ENCODE peak calls at places on chromosomes 1 and 21, in five cellular contexts. S, E, K, T and W are unnamed samples. For H3K27me3, the result is how much of the 10 kb centered on the place peaks cover.

GRCh38 chr1:18693256-18694098 is 62.8 kb downstream of the PAX7 start:
- DNase-seq in S (no peak), E (no peak), K (no peak), T (no peak), W (no peak)

GRCh38 chr1:46466477-46467182 is 23.0 kb upstream of the DMBX1 start:
- DNase-seq in S (no peak), E (peak), K (no peak), T (no peak), W (no peak)

GRCh38 chr1:184405094-184405493 is 18.3 kb downstream of the C1orf21 start:
- DNase-seq in S (no peak), E (no peak), K (no peak), T (no peak), W (no peak)

GRCh38 chr1:158008630-158009029 is 15.2 kb downstream of the KIRREL1 start:
- DNase-seq in S (no peak), E (no peak), K (no peak), T (no peak), W (no peak)

GRCh38 chr1:207240325-207241095 is 81.0 kb upstream of the CD55 start:
- DNase-seq in S (no peak), E (no peak), K (peak), T (no peak), W (no peak)

GRCh38 chr21:35232545-35233176 is 183.6 kb upstream of the RUNX1 start:
- DNase-seq in S (no peak), E (peak), K (peak), T (no peak), W (no peak)

GRCh38 chr1:234836045-234836681 is 226.2 kb upstream of the IRF2BP2 start:
- DNase-seq in S (no peak), E (no peak), K (no peak), T (no peak), W (no peak)

GRCh38 chr1:226034482-226034881 is 28.0 kb upstream of the H3-3A start:
- DNase-seq in S (peak), E (peak), K (peak), T (peak), W (no peak)

GRCh38 chr1:175005085-175005783 is 5.5 kb downstream of the CACYBP start:
- DNase-seq in S (no peak), E (no peak), K (peak), T (no peak), W (no peak)

GRCh38 chr1:174626031-174627020 is 178.6 kb downstream of the GPR52 start:
- DNase-seq in S (no peak), E (no peak), K (peak), T (no peak), W (no peak)

GRCh38 chr1:234369784-234370183 is 3.5 kb upstream of the COA6 start:
- DNase-seq in S (no peak), E (no peak), K (no peak), T (no peak), W (no peak)

GRCh38 chr1:175933801-175934200 is 190.4 kb upstream of the TNR start:
- DNase-seq in S (no peak), E (no peak), K (peak), T (no peak), W (no peak)

GRCh38 chr1:152162826-152163463 is 3.9 kb upstream of the RPTN start:
- DNase-seq in S (no peak), E (no peak), K (peak), T (no peak), W (no peak)

GRCh38 chr1:89525169-89525855 is 683 bp downstream of the LRRC8B start:
- DNase-seq in S (peak), E (no peak), K (no peak), T (peak), W (no peak)

GRCh38 chr1:175218786-175219447 is 26.3 kb upstream of the KIAA0040 start:
- DNase-seq in S (no peak), E (no peak), K (no peak), T (no peak), W (no peak)

GRCh38 chr1:32266926-32267645 is 16.0 kb downstream of the LCK start:
- DNase-seq in S (no peak), E (no peak), K (peak), T (no peak), W (no peak)

GRCh38 chr21:31945576-31945975 is 72.8 kb downstream of the HUNK start:
- DNase-seq in S (no peak), E (no peak), K (no peak), T (no peak), W (no peak)

GRCh38 chr1:53372501-53372951 is 44.7 kb upstream of the LRP8 start:
- DNase-seq in S (peak), E (peak), K (no peak), T (peak), W (no peak)

GRCh38 chr1:51527144-51527543 is 8.1 kb upstream of the EPS15 start:
- DNase-seq in S (no peak), E (no peak), K (no peak), T (no peak), W (no peak)

GRCh38 chr1:195831789-195832188 is 776.5 kb downstream of the KCNT2 start:
- DNase-seq in S (no peak), E (no peak), K (no peak), T (no peak), W (no peak)

GRCh38 chr1:208929575-208929974 is 653.9 kb upstream of the CAMK1G start:
- DNase-seq in S (no peak), E (no peak), K (no peak), T (no peak), W (no peak)

GRCh38 chr1:245180496-245180895 is 25.7 kb downstream of the KIF26B start:
- DNase-seq in S (no peak), E (no peak), K (no peak), T (no peak), W (no peak)

GRCh38 chr1:159554681-159555080 is 18.9 kb upstream of the OR10J5 start:
- DNase-seq in S (no peak), E (no peak), K (no peak), T (no peak), W (no peak)

GRCh38 chr21:42084079-42084478 is 13.0 kb downstream of the UMODL1 start:
- DNase-seq in S (no peak), E (no peak), K (no peak), T (no peak), W (no peak)

GRCh38 chr1:30521261-30521865 is 202.0 kb downstream of the MATN1 start:
- DNase-seq in S (peak), E (no peak), K (no peak), T (peak), W (no peak)

GRCh38 chr1:30523055-30524020 is 200.0 kb downstream of the MATN1 start:
- DNase-seq in S (peak), E (no peak), K (peak), T (no peak), W (no peak)

GRCh38 chr1:30524840-30525617 is 198.4 kb downstream of the MATN1 start:
- DNase-seq in S (peak), E (no peak), K (no peak), T (peak), W (no peak)

GRCh38 chr1:30520461-30520860 is 202.9 kb downstream of the MATN1 start:
- DNase-seq in S (peak), E (no peak), K (no peak), T (no peak), W (no peak)

DNA sequence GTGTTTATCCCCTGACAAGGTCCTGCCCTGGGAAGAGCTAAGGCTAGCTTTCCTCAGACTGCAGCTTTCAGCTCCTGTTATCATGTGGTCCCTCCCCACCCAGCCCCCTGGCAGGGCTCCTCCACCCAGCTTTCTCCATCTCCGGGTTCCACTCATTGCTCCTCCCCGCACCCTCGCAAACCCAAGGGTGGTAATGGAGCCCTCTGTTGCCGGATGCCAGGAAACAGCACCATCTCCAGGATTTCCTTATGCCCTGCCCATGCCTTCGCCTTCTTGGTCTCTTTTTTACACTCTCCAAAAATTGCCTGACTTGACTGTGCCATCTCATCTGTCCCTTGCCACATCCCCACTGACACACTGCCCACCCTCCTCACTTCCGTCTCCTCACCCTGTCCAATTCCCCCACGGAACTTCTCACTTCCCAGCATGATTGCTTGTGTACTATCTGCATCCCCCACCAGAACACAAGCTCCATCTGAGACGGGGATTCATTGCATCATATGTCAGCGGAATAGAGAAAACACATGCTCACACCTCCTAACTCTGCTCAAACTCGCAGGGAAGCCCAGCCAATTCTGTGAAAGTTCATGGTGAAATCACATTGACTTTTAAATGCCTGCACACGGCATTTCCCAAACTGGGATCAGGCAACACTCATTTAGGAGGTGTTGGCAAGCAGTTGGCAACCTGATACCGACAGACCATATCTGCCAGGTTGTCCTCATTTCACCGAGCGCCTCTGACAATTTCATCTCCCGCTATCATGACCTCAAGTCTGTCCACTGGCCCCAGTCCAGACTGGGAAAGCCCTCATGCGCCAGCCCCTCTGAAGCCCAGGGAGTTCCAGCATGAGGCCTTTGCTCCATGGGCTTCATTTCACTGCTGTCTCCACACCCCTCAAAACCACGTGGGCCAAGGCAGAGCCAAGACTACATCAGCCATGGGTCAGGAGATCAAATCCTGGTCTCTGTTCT is 201.1 kb downstream of the MATN1 start:
- DNase-seq in S (peak), E (peak), K (no peak), T (peak), W (no peak)
- TF ChIP-seq CTCF in S (no peak), E (no peak), K (no peak), T (no peak), W (no peak)

GRCh38 chr1:214213136-214213535 is 67.8 kb upstream of the SMYD2 start:
- DNase-seq in S (no peak), E (no peak), K (peak), T (no peak), W (no peak)
- H3K27me3 ChIP-seq in S (under half), E (under half), K (under half), T (under half), W (under half)

GRCh38 chr1:178725603-178726517 is 816 bp downstream of the RALGPS2 start:
- DNase-seq in S (peak), E (peak), K (peak), T (peak), W (peak)
- TF ChIP-seq CTCF in S (no peak), E (no peak), K (no peak), T (peak), W (no peak)

DNA sequence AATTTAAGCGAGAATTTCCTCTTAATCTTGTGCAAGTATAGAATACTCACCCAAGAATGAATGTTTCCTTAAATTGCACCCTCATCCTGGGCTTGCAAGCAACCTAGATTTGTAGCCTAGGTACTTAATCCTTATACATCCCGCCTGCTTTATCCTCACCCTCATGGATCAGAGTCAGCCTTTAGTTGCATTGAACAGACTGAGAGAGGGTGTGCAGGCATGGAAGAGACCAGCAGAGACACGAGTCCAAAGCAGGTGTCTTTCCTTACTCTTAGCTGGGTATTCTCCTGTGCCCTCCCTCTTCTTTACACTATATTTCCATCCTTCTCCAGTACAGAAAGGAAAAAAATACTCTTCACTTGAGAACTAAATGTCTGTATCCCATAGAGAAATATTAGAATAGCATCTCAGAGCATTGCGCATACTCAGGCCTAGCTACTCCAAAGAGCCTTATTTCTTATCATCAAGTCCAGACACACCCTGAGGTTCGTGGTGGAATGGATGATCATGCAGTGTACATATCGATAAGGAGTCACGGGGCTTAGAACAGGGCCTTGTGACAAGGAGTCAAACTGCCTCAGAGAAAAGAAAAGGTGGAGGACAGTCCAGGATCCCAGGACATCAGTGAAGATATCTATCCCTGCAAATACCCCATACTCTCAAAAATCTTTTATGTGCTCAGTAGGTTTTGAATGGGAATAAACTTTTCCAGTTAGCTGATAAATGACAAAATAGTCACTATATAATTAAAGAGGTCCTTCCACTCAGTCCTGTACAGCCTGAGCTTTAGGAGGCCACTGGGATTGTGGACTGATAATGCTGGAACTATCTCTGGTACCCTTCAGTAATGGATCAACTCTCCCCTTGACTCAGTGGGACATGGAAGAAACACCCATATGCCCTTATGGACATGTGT is 297.9 kb downstream of the GRIK1 start:
- DNase-seq in S (no peak), E (no peak), K (no peak), T (no peak), W (no peak)
- H3K27me3 ChIP-seq in S (under half), E (under half), K (under half), T (under half), W (under half)

DNA sequence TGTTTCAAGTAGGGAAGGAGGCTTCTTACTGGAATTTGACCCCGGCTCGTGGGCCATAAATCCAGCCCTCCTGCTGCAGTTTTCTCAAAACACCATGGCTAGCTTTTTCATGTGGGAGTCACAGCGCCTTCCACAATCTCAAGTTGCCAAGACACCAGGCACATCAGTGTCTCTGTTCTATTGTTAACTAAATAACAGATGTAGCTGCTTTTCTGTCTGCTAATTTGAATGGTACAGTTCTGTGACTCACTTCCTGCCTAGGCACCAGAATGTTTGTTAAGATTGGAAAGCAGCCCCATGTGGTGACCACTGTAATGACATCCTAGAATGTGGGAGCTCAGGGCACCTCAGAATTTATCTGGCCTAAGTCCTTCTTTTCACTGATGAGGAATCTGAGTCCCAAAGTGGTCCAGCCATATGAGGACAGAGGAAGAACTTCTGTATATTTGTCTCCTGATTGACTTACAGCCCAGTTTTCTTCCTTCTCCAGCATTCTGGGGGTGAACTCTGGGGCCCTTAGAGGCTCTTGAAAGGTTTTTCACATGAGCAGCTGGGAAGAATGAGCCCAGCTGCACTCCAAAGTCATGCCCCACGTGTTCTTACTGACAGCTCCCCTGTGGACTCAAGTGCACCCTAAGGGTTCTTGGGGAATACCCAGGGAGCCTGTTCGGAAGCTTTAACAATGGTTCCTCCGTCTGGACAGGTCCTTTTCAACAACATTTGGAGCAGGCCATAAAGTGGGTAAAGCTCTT is 27.5 kb downstream of the TRIM45 start:
- DNase-seq in S (no peak), E (no peak), K (peak), T (no peak), W (no peak)
- TF ChIP-seq CTCF in S (peak), E (no peak), K (peak), T (no peak), W (peak)

DNA sequence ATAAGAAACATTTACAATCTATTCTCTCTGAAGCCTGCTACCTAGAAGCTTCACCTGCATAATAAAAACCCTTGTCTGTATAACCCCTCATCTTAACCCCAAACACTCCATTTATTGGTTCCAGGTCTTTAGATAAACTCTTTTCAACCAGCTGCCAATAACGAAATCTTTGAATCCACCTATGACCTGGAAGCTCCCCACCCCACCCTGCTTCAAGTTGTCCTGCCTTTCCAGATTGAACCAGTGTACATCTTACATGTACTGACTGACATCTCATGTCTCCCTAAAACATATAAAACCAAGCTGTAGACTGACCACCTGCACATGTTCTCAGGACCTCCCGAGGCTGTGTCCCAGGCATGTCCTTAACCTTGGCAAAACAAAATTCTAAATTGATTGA is 50.7 kb upstream of the VWA5B1 start:
- DNase-seq in S (no peak), E (no peak), K (no peak), T (no peak), W (no peak)
- H3K27me3 ChIP-seq in S (under half), E (under half), K (under half), T (under half), W (under half)

DNA sequence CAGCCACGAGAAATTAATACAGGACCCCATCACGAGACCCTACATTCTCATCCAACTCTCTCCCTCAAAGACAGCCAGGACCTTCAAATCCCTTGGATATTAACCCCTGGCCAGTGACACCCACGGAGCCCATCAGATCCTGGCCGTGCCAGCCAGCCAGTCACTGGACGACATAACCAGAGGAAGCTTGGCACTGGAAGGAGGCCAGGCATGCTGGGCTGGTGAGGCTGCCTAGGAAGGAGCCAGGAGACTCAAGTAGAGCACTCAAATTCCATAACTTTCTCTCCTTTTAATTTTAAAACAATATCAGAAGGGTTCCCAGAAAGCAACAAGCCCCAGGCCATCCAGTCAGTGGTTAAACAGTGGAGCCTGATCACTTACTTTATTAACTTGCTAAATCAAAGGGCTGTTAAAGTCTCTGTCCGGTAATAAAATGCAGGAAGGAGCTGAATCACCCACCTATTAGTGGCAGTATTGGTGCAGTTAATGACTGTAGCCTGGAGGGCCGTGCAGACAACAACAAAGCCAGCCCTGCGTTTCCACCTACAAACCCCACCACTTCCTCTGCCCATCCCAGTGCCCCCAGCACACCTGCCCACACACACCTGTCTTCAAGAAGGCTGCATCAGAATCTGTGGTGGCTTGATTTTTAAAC is 78.0 kb downstream of the HIVEP3 start:
- DNase-seq in S (no peak), E (no peak), K (no peak), T (no peak), W (no peak)
- TF ChIP-seq CTCF in S (no peak), E (no peak), K (no peak), T (no peak), W (no peak)

GRCh38 chr1:180231506-180232420 is 1.7 kb downstream of the LHX4 start:
- DNase-seq in S (peak), E (no peak), K (no peak), T (no peak), W (peak)
- H3K27me3 ChIP-seq in S (half or more), E (half or more), K (half or more), T (under half), W (under half)